ENCODE peak calls at places on chromosomes 2 and 18, in eight cellular contexts. T is fibroblast of lung, Z is heart left ventricle, G is tibial artery, Y is left lung, U is ascending aorta, J is kidney, C is uterus. M is an unnamed sample.

GRCh38 chr2:201904529-201905420 is 98.4 kb downstream of the CDK15 start:
- DNase-seq in T (peak; percentile 50), Z (no peak), G (no peak), Y (no peak), U (no peak), J (no peak), C (no peak), M (no peak)

GRCh38 chr2:179096090-179096489 is 46.2 kb upstream of the CCDC141 start:
- DNase-seq in T (no peak), Z (no peak), G (no peak), Y (no peak), U (no peak), J (no peak), C (no peak), M (no peak)

GRCh38 chr2:174117951-174118930 is 130.1 kb downstream of the OLA1 start:
- DNase-seq in T (peak; percentile 86), Z (no peak), G (no peak), Y (no peak), U (no peak), J (no peak), C (no peak), M (no peak)

GRCh38 chr2:69731575-69731974 is 10.4 kb upstream of the ANXA4 start:
- DNase-seq in T (no peak), Z (no peak), G (no peak), Y (no peak), U (no peak), J (no peak), C (no peak), M (no peak)

GRCh38 chr18:33781429-33781828 is 203.4 kb downstream of the ASXL3 start:
- DNase-seq in T (no peak), Z (no peak), G (no peak), Y (no peak), U (no peak), J (no peak), C (no peak), M (no peak)

GRCh38 chr2:72325592-72326422 is 178.1 kb upstream of the CYP26B1 start:
- DNase-seq in T (no peak), Z (no peak), G (no peak), Y (no peak), U (no peak), J (no peak), C (no peak), M (peak; percentile 16)

GRCh38 chr2:64143154-64144056 is 815 bp downstream of the PELI1 start:
- DNase-seq in T (peak; percentile 50), Z (peak; percentile 40), G (no peak), Y (no peak), U (no peak), J (no peak), C (peak; percentile 37), M (peak; percentile 59)

GRCh38 chr2:190860985-190861721 is 19.5 kb upstream of the GLS start:
- DNase-seq in T (peak; percentile 90), Z (no peak), G (no peak), Y (no peak), U (no peak), J (no peak), C (no peak), M (no peak)

GRCh38 chr2:233792720-233793119 is 14.6 kb downstream of the MROH2A start:
- DNase-seq in T (no peak), Z (no peak), G (no peak), Y (no peak), U (no peak), J (peak; percentile 15), C (no peak), M (no peak)

GRCh38 chr2:6864251-6864758 is 1.4 kb downstream of the CMPK2 start:
- DNase-seq in T (no peak), Z (no peak), G (no peak), Y (no peak), U (no peak), J (no peak), C (no peak), M (no peak)

GRCh38 chr2:197997083-197997541 is 192.7 kb downstream of the PLCL1 start:
- DNase-seq in T (no peak), Z (no peak), G (no peak), Y (no peak), U (no peak), J (no peak), C (no peak), M (no peak)

GRCh38 chr2:180101846-180102245 is 94.7 kb upstream of the CWC22 start:
- DNase-seq in T (peak; percentile 6), Z (no peak), G (no peak), Y (no peak), U (no peak), J (no peak), C (no peak), M (no peak)

GRCh38 chr2:129255610-129256313 is 723.7 kb upstream of the RAB6C start:
- DNase-seq in T (no peak), Z (no peak), G (no peak), Y (no peak), U (no peak), J (no peak), C (no peak), M (no peak)

GRCh38 chr2:54894467-54894866 is 155.8 kb downstream of the RTN4 start:
- DNase-seq in T (no peak), Z (no peak), G (no peak), Y (no peak), U (no peak), J (no peak), C (no peak), M (peak; percentile 12)

GRCh38 chr2:234165421-234165820 is 114.9 kb downstream of the SPP2 start:
- DNase-seq in T (peak; percentile 98), Z (no peak), G (no peak), Y (no peak), U (no peak), J (no peak), C (no peak), M (no peak)

GRCh38 chr2:234681206-234681605 is 184.3 kb upstream of the ARL4C start:
- DNase-seq in T (peak; percentile 73), Z (no peak), G (no peak), Y (no peak), U (no peak), J (no peak), C (no peak), M (no peak)

GRCh38 chr18:57846258-57846657 is 43.1 kb upstream of the ATP8B1 start:
- DNase-seq in T (peak; percentile 92), Z (no peak), G (no peak), Y (no peak), U (no peak), J (no peak), C (no peak), M (peak; percentile 90)

GRCh38 chr2:9778012-9778411 is 65.3 kb upstream of the TAF1B start:
- DNase-seq in T (no peak), Z (no peak), G (no peak), Y (no peak), U (no peak), J (peak; percentile 51), C (no peak), M (no peak)

GRCh38 chr2:98468621-98469236 is 24.1 kb downstream of the INPP4A start:
- DNase-seq in T (peak; percentile 66), Z (no peak), G (no peak), Y (no peak), U (no peak), J (no peak), C (no peak), M (no peak)

GRCh38 chr2:133012847-133013734 is 343.1 kb upstream of the LYPD1 start:
- DNase-seq in T (no peak), Z (no peak), G (no peak), Y (no peak), U (no peak), J (no peak), C (no peak), M (no peak)

GRCh38 chr2:187329586-187329985 is 118.5 kb downstream of the CALCRL start:
- DNase-seq in T (no peak), Z (no peak), G (no peak), Y (no peak), U (no peak), J (no peak), C (no peak), M (no peak)

GRCh38 chr2:130814931-130815680 is 21.6 kb upstream of the ARHGEF4 start:
- DNase-seq in T (no peak), Z (no peak), G (no peak), Y (no peak), U (peak; percentile 43), J (no peak), C (no peak), M (no peak)

GRCh38 chr2:216740557-216741222 is 45.3 kb upstream of the IGFBP5 start:
- DNase-seq in T (peak; percentile 13), Z (peak; percentile 24), G (no peak), Y (no peak), U (no peak), J (no peak), C (peak; percentile 42), M (peak; percentile 25)
- H3K27ac ChIP-seq in T (peak overlapping the region; percentile 39), Z (peak overlapping the region; percentile 52), G (no peak overlapping the region), Y (no peak overlapping the region), U (no peak overlapping the region), J (peak overlapping the region; percentile 1), C (peak overlapping the region; percentile 42), M (no peak overlapping the region)

GRCh38 chr2:113166187-113166645 is 7.6 kb upstream of the PSD4 start:
- DNase-seq in T (no peak), Z (no peak), G (no peak), Y (no peak), U (no peak), J (peak; percentile 14), C (no peak), M (no peak)

GRCh38 chr2:113164930-113165585 is 8.7 kb upstream of the PSD4 start:
- DNase-seq in T (no peak), Z (no peak), G (no peak), Y (no peak), U (no peak), J (peak; percentile 38), C (no peak), M (no peak)

GRCh38 chr2:113167962-113168340 is 5.8 kb upstream of the PSD4 start:
- DNase-seq in T (no peak), Z (no peak), G (no peak), Y (no peak), U (no peak), J (no peak), C (no peak), M (no peak)

GRCh38 chr2:113169002-113169530 is 4.7 kb upstream of the PSD4 start:
- DNase-seq in T (no peak), Z (no peak), G (no peak), Y (no peak), U (no peak), J (no peak), C (no peak), M (no peak)

GRCh38 chr2:113167115-113167932 is 6.4 kb upstream of the PSD4 start:
- DNase-seq in T (no peak), Z (no peak), G (no peak), Y (no peak), U (no peak), J (peak; percentile 83), C (no peak), M (no peak)
- H3K4me3 ChIP-seq in T (no peak overlapping the region), Z (no peak overlapping the region), G (no peak overlapping the region), Y (no peak overlapping the region), U (no peak overlapping the region), J (no peak overlapping the region), C (no peak overlapping the region), M (no peak overlapping the region)

GRCh38 chr2:237452846-237453245 is 34.2 kb upstream of the MLPH start:
- DNase-seq in T (no peak), Z (no peak), G (no peak), Y (no peak), U (no peak), J (no peak), C (no peak), M (no peak)
- H3K36me3 ChIP-seq in T (no peaks in the 10 kb centered on the region), Z (no peaks in the 10 kb centered on the region), G (no peaks in the 10 kb centered on the region), Y (no peaks in the 10 kb centered on the region), U (no peaks in the 10 kb centered on the region), J (no peaks in the 10 kb centered on the region), C (no peaks in the 10 kb centered on the region), M (no peaks in the 10 kb centered on the region)

GRCh38 chr2:239910404-239910803 is 114.7 kb downstream of the NDUFA10 start:
- DNase-seq in T (no peak), Z (no peak), G (no peak), Y (no peak), U (no peak), J (no peak), C (no peak), M (no peak)
- H3K27ac ChIP-seq in T (no peak overlapping the region), Z (no peak overlapping the region), G (no peak overlapping the region), Y (peak overlapping the region; percentile 99), U (no peak overlapping the region), J (no peak overlapping the region), C (no peak overlapping the region), M (no peak overlapping the region)

M was measured in cardiac muscle cell.